ENCODE peak calls at places on chromosomes 7 and 10, in six cellular contexts. H is hepatocyte; L is mammary epithelial cell; R is CD8-positive, alpha-beta memory T cell; V is OCI-LY7; N is stomach. G is an unnamed sample. For H3K4me1 and H3K36me3, the result is how much of the 10 kb centered on the place peaks cover.

GRCh38 chr7:2299131-2299829 is 15.0 kb downstream of the SNX8 start:
- DNase-seq in V (peak), H (no peak), L (no peak), N (no peak), R (no peak), G (no peak)

GRCh38 chr10:75029874-75030273 is 81.6 kb upstream of the SAMD8 start:
- DNase-seq in R (no peak), N (no peak), V (no peak), L (no peak), H (no peak), G (no peak)

GRCh38 chr7:137642467-137642866 is 204.3 kb downstream of the DGKI start:
- DNase-seq in L (peak), N (no peak), H (no peak), V (no peak), R (no peak), G (no peak)

GRCh38 chr10:86409183-86409582 is 42.6 kb upstream of the GRID1 start:
- DNase-seq in R (no peak), H (no peak), N (no peak), V (no peak), L (no peak), G (no peak)

GRCh38 chr7:13336227-13336626 is 648.8 kb downstream of the ARL4A start:
- DNase-seq in V (no peak), N (no peak), R (no peak), H (no peak), L (peak), G (no peak)

GRCh38 chr10:88222878-88223277 is 359.5 kb downstream of the PTEN start:
- DNase-seq in V (no peak), L (no peak), R (no peak), N (no peak), H (no peak), G (no peak)

GRCh38 chr7:40850017-40850416 is 715.2 kb downstream of the SUGCT start:
- DNase-seq in N (no peak), L (no peak), V (no peak), R (no peak), H (no peak), G (no peak)

GRCh38 chr7:22442187-22442886 is 57.7 kb downstream of the STEAP1B start:
- DNase-seq in V (no peak), R (no peak), N (no peak), H (no peak), L (no peak), G (no peak)

GRCh38 chr10:106972381-106972780 is 192.1 kb downstream of the SORCS1 start:
- DNase-seq in L (no peak), N (no peak), V (no peak), H (peak), R (no peak), G (no peak)

GRCh38 chr7:13988011-13988410 is 1.5 kb downstream of the ETV1 start:
- DNase-seq in H (peak), N (no peak), R (no peak), V (no peak), L (peak), G (no peak)

GRCh38 chr10:4663162-4663992 is 162.6 kb upstream of the AKR1E2 start:
- DNase-seq in V (peak), N (peak), L (peak), H (peak), R (no peak), G (peak)

GRCh38 chr7:84533209-84533608 is 338.6 kb upstream of the SEMA3A start:
- DNase-seq in R (no peak), V (no peak), L (no peak), H (no peak), N (no peak), G (no peak)

GRCh38 chr7:17326378-17326777 is 27.9 kb downstream of the AHR start:
- DNase-seq in R (no peak), H (no peak), N (no peak), L (no peak), V (no peak), G (peak)

GRCh38 chr10:55668326-55668922 is 692.6 kb downstream of the ZWINT start:
- DNase-seq in N (no peak), H (peak), R (no peak), L (no peak), V (peak), G (peak)

GRCh38 chr10:11462071-11462470 is 149.4 kb downstream of the USP6NL start:
- DNase-seq in N (no peak), L (no peak), V (no peak), R (no peak), H (no peak), G (no peak)

GRCh38 chr10:114337510-114338462 is 66.5 kb downstream of the AFAP1L2 start:
- DNase-seq in N (no peak), H (no peak), L (no peak), V (no peak), R (no peak), G (no peak)

GRCh38 chr10:105181616-105182015 is 540.5 kb downstream of the SORCS3 start:
- DNase-seq in L (no peak), N (no peak), H (no peak), V (no peak), R (no peak), G (no peak)

GRCh38 chr7:76023002-76023401 is 24.8 kb downstream of the STYXL1 start:
- DNase-seq in L (no peak), N (no peak), H (no peak), R (no peak), V (no peak), G (no peak)

GRCh38 chr10:46250898-46251856 is 35.6 kb upstream of the ANTXRL start:
- DNase-seq in H (no peak), L (no peak), R (no peak), V (no peak), N (peak), G (no peak)

DNA sequence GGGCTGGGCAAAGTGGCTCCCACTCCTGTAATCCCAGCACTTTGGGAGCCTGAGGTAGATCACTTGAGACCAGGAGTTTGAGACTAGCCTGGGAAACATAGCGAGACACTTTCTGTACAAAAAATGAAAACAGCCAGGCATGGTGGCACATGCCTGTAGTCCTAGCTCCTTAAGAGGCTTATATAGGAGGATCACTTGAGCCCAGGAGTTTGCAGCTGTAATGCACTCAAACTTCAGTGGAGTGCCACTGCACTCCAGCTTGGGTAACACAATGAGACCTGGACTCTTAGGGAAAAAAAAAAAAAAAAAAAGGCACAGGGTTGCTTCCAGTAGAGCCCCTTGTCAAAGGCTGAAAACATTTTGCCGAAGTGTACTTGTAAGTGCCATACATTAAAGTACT is 195.2 kb downstream of the PHTF2 start:
- DNase-seq in V (no peak), H (no peak), R (no peak), N (no peak), L (no peak), G (no peak)
- H3K4me1 ChIP-seq in V (under half), H (under half), R (under half), N (under half), L (under half), G (under half)

DNA sequence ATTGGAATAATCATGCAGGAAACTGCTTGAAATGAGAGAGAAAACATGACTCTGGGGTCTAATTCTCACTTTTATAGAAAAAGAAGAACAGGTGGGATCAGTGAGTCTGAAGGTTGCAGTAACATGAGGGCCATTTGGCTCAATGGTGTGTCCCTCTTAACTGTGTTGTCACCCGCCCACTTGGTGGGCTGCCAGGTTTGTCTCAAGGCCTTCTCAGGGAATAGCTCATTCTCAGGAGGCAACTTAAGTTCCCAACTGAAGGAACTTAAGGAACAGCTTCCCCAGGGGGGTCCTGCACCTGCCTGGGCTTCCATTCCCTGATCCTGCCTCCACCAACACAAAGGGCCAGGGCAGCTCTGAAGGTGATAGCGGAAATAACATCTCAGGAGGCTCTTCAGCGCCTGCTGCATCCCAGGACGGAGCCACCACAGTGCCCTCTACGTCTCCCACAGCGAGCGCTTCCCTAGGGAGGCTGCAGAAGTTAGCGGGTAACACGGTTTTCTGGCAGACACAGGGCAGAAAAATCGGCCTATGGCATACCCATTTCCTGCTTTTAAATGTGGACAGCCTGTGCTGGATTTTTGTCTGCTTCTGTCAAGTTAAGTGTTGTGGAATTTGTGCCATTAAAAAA is 88.8 kb downstream of the ZRANB1 start:
- DNase-seq in N (peak), R (no peak), H (no peak), L (no peak), V (peak), G (no peak)
- H3K36me3 ChIP-seq in N (under half), R (under half), H (under half), L (under half), V (under half), G (under half)

GRCh38 chr10:32299354-32299980 is 47.5 kb downstream of the EPC1 start:
- DNase-seq in H (no peak), L (no peak), N (no peak), V (no peak), R (no peak), G (no peak)

GRCh38 chr10:32295027-32295426 is 51.9 kb downstream of the EPC1 start:
- DNase-seq in L (no peak), H (no peak), N (no peak), R (no peak), V (no peak), G (peak)

GRCh38 chr10:32298066-32298812 is 48.7 kb downstream of the EPC1 start:
- DNase-seq in H (no peak), V (no peak), L (peak), N (no peak), R (no peak), G (no peak)
- H3K4me1 ChIP-seq in H (under half), V (under half), L (under half), N (half or more), R (under half), G (under half)

DNA sequence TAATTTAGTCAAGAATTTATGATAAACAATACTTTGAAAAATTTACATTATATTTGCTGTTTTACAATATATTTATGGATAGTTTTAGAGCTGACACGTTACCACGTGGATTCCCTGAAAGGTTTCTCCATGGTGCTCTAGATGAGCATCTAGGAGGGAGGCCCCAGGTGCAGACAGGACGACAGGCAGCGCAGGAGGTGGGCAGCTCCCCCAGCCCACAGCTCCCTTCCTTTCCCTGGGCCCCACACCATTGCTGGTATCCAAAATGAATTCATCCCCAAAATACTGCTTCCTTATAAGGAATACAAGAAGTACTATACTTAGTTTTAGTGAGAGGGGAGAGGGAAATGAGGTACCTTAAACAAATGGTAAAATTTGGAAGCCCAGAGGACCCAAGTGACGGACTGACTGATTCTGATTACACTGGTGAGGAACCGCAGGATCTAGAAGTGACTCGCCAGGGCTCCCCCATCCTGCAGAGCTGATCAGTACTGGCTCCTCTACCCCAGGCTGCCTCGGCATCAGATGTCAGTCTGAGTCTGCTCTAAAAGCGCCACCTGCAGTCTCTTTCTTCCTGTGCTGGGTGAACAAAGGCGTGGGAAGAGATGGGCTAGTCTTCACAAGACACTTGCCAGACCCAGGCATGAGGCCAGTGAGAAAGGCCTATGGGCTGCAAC is 89.2 kb downstream of the DLG5 start:
- DNase-seq in R (peak), V (peak), H (no peak), N (peak), L (peak), G (peak)
- H3K36me3 ChIP-seq in R (under half), V (under half), H (under half), N (half or more), L (under half), G (under half)

DNA sequence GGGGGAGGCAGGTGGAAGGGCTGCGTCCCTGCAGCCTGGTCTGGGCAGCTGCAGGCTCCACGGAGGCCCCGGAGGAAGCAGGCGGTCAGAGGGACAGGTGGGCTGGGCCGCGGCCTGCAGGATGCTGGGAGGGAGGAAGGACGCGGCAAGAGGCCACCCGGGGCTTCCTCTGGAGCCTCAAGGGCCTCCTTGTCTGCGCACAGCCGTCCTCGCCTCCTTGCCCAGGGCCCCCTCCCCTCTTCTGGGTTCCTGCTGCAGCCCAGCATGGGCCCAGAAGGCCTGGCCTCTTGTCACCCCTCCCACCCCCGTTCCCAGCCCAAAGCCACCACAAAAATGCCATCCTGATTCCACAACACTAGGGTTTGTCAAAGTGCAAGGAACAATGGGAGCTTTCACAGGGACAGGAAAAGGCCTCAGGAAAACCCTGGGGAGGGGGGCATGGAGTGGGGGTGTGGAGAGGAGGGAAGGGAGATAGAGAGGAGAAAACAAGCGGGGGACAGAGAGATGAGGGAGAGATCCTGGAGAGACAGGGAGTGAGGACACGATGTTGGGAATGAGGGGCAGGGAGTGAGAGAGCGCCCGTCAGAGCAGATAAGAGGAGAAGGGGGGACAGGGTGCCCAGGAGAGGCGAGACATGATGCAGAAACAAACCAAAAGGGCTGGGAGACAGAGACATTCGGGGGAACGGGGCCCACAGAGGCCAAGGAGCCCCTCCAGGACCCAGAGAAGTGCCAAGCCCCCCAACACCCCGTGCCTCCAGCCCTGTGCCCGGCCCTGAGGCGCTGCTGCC is 41.8 kb downstream of the ZCCHC24 start:
- DNase-seq in L (peak), H (no peak), V (no peak), N (no peak), R (no peak), G (no peak)
- H3K4me1 ChIP-seq in L (under half), H (half or more), V (under half), N (under half), R (under half), G (under half)

GRCh38 chr10:119669975-119670640 is 18.9 kb downstream of the BAG3 start:
- DNase-seq in V (no peak), R (no peak), H (no peak), L (no peak), N (no peak), G (no peak)
- H3K36me3 ChIP-seq in V (under half), R (under half), H (under half), L (under half), N (half or more), G (under half)

GRCh38 chr7:151808296-151809155 is 68.4 kb downstream of the PRKAG2 start:
- DNase-seq in V (no peak), L (peak), N (peak), H (peak), R (no peak), G (peak)
- H3K4me1 ChIP-seq in V (under half), L (under half), N (half or more), H (under half), R (under half), G (under half)

DNA sequence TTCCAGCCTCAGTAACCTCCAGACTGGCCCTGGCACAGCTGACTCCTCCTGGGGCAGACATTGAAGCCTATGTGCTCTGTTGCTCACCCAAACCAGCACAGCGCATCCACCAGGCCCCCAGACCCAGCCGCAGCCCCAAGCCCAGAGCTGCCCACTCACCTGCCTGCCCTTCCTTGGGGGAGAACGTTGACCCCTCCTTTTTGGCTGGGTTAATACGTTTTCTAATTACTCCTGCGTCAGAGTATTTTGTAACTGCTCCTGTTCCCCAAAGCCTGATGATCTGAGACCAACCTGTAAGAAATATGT is 106.9 kb upstream of the NPS start:
- DNase-seq in H (no peak), V (no peak), N (no peak), L (no peak), R (no peak), G (no peak)
- H3K36me3 ChIP-seq in H (under half), V (under half), N (half or more), L (under half), R (under half), G (under half)

GRCh38 chr7:1083729-1084657 is 3.9 kb upstream of the GPER1 start:
- DNase-seq in R (no peak), N (peak), H (no peak), L (no peak), V (no peak), G (no peak)
- H3K4me1 ChIP-seq in R (under half), N (half or more), H (under half), L (under half), V (under half), G (under half)